ENCODE peak calls at places on chromosomes 1 and 21, in four cellular contexts. H is IMR-90, U is mesendoderm, L is H9. C is an unnamed sample.

GRCh38 chr21:35427320-35428040 is 378.4 kb upstream of the RUNX1 start:
- DNase-seq in H (no peak), U (peak), L (no peak), C (no peak)

GRCh38 chr21:44065428-44065827 is 41.8 kb upstream of the PWP2 start:
- DNase-seq in H (peak), U (no peak), L (no peak), C (no peak)

GRCh38 chr1:197103295-197103694 is 36.2 kb upstream of the F13B start:
- DNase-seq in H (peak), U (no peak), L (no peak), C (no peak)

GRCh38 chr1:208203848-208204609 is 40.2 kb downstream of the PLXNA2 start:
- DNase-seq in H (no peak), U (peak), L (no peak), C (no peak)

GRCh38 chr1:35047188-35047858 is 15.6 kb upstream of the ZMYM6 start:
- DNase-seq in H (peak), U (no peak), L (no peak), C (no peak)

GRCh38 chr1:235327559-235328270 is at the start of gene ARID4B:
- DNase-seq in H (no peak), U (no peak), L (no peak), C (peak)

GRCh38 chr1:14027099-14027498 is 327.1 kb downstream of the PRDM2 start:
- DNase-seq in H (no peak), U (peak), L (no peak), C (no peak)

GRCh38 chr1:115035652-115036051 is 6.0 kb downstream of the TSHB start:
- DNase-seq in H (no peak), U (no peak), L (no peak), C (no peak)

GRCh38 chr1:96416111-96416595 is 305.4 kb upstream of the PTBP2 start:
- DNase-seq in H (peak), U (no peak), L (no peak), C (no peak)

GRCh38 chr1:242318140-242318539 is 206.4 kb downstream of the PLD5 start:
- DNase-seq in H (no peak), U (no peak), L (peak), C (no peak)

GRCh38 chr1:162388083-162388594 is 6.6 kb downstream of the C1orf226 start:
- DNase-seq in H (no peak), U (no peak), L (no peak), C (no peak)

GRCh38 chr1:67850611-67851075 is 17.4 kb upstream of the GNG12 start:
- DNase-seq in H (peak), U (no peak), L (no peak), C (no peak)

GRCh38 chr1:157542676-157543075 is 9.6 kb downstream of the FCRL5 start:
- DNase-seq in H (no peak), U (no peak), L (no peak), C (no peak)

GRCh38 chr1:210098376-210098775 is 134.2 kb upstream of the SERTAD4 start:
- DNase-seq in H (no peak), U (no peak), L (no peak), C (no peak)

GRCh38 chr1:110846861-110847260 is 26.1 kb upstream of the CD53 start:
- DNase-seq in H (no peak), U (no peak), L (no peak), C (no peak)

GRCh38 chr1:152926091-152926490 is 17.7 kb downstream of the IVL start:
- DNase-seq in H (peak), U (peak), L (no peak), C (no peak)

GRCh38 chr1:150609726-150610125 is 19.7 kb downstream of the ENSA start:
- DNase-seq in H (peak), U (no peak), L (no peak), C (no peak)

GRCh38 chr1:203000217-203000944 is 6.8 kb upstream of the TMEM183A start:
- DNase-seq in H (no peak), U (no peak), L (no peak), C (no peak)

GRCh38 chr1:212328248-212328647 is 43.0 kb downstream of the PPP2R5A start:
- DNase-seq in H (peak), U (no peak), L (no peak), C (no peak)

GRCh38 chr1:92480200-92480812 is 6.4 kb downstream of the GFI1 start:
- DNase-seq in H (no peak), U (peak), L (peak), C (no peak)

GRCh38 chr21:26846036-26846931 is 1.1 kb upstream of the ADAMTS1 start:
- DNase-seq in H (peak), U (peak), L (peak), C (no peak)

GRCh38 chr1:201999625-202000238 is 10.7 kb upstream of the ELF3 start:
- DNase-seq in H (peak), U (peak), L (peak), C (no peak)

GRCh38 chr1:94037392-94038229 is 83.3 kb downstream of the ABCA4 start:
- DNase-seq in H (no peak), U (no peak), L (no peak), C (no peak)

GRCh38 chr1:162966608-162967007 is 102.6 kb upstream of the RGS4 start:
- DNase-seq in H (no peak), U (no peak), L (no peak), C (no peak)

GRCh38 chr1:221022331-221022730 is 143.1 kb downstream of the HLX start:
- DNase-seq in H (no peak), U (no peak), L (no peak), C (no peak)

GRCh38 chr1:145983206-145983675 is 13.1 kb downstream of the TXNIP start:
- DNase-seq in H (no peak), U (no peak), L (no peak), C (no peak)

GRCh38 chr1:170700842-170701305 is 36.9 kb downstream of the PRRX1 start:
- DNase-seq in H (peak), U (no peak), L (no peak), C (no peak)

GRCh38 chr1:18529714-18530113 is 49.0 kb downstream of the KLHDC7A start:
- DNase-seq in H (no peak), U (no peak), L (peak), C (peak)

GRCh38 chr1:224498574-224499170 is 64.1 kb upstream of the WDR26 start:
- DNase-seq in H (peak), U (peak), L (peak), C (peak)

GRCh38 chr1:179121159-179121938 is 39.5 kb downstream of the TOR3A start:
- DNase-seq in H (peak), U (peak), L (no peak), C (peak)

GRCh38 chr1:46128336-46128735 is 4.1 kb downstream of the PIK3R3 start:
- DNase-seq in H (peak), U (no peak), L (no peak), C (no peak)

GRCh38 chr1:19563336-19564097 is 78.2 kb upstream of the CAPZB start:
- DNase-seq in H (peak), U (no peak), L (no peak), C (no peak)

DNA sequence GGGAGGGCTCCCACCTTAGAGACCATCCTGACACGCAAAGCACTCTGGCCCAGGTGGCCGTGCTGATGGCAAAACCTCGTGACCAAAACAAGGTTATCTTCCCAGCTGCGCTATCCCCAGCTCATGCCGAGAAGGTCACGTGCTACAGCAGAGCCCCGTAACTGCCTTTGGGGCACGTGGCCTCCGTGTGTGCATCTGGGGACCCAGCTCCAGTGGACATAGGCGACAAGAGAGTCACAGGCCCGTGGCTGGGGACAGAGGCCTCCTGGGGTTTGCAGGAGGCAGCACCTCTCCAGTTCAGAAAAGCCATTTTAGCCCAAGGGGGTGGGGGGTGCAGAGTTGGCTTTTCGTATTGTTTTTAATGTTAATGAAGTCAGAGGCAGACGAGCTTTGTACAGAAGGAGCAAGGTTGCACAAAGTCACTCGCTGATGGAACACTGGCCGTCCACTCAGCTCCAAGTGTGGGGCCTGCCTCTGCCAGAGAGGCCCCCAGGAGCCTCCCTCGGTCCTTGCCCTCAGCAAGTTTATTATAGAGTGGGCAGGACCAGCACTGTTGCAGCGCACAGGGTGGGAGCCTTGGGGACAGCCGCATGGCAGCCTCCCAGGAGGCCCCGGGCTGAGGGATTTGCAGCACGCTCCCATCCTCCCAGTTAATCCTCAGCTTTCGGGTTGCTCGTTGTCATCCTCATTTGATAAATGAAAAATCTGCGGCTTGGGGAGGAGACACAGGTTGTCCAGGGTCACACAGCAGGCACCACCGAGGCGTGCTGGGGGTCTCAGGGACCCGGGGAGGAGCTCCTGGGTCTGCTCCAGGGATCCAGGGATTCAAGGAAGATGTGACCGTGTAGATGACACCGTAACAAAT is 8.0 kb upstream of the PDE9A start:
- DNase-seq in H (no peak), U (no peak), L (no peak), C (no peak)
- H4K8ac ChIP-seq in H (no peak), U (no peak), L (no peak), C (no peak)

GRCh38 chr1:233006108-233006507 is 55.7 kb downstream of the NTPCR start:
- DNase-seq in H (no peak), U (no peak), L (no peak), C (no peak)
- H4K5ac ChIP-seq in H (no peak), U (no peak), L (no peak), C (no peak)

DNA sequence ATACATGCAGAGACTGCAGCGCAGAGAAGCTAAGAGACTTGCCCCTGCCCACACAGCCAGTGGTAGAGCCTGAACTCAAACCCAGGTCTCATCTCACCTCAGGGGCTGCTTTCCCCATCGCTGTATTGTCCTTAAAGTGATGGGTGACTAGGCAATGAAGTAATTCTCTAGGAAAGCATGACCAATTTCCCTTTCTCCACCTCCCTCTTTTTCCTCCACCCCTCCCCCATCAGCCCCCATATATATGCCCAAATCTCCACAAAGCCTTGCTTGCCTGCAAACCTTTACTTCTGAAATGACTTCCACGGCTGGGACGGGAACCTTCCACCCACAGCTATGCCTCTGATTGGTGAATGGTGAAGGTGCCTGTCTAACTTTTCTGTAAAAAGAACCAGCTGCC is at the start of gene IL24:
- DNase-seq in H (no peak), U (no peak), L (no peak), C (no peak)
- H4K8ac ChIP-seq in H (peak), U (no peak), L (no peak), C (no peak)

GRCh38 chr1:159746676-159747075 is 32.3 kb upstream of the CRP start:
- DNase-seq in H (no peak), U (no peak), L (no peak), C (no peak)
- H4K5ac ChIP-seq in H (no peak), U (no peak), L (no peak), C (no peak)

DNA sequence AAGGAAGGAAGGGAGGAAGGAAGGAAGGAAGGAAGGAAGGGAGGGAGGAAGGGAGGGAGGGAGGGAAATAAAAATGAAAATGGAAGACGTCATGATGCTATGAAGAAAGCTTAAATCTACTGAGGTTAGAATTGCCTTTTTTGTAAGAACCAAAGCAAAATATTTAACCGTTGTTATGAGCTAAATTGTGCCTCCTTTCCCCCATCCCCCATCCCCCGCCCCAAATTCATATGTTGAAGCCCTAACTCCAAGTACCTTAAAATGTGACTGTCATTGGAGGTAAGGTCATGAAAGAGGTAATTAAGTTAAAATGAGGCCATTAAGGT is 80.1 kb upstream of the CXADR start:
- DNase-seq in H (no peak), U (no peak), L (no peak), C (no peak)
- H4K8ac ChIP-seq in H (no peak), U (no peak), L (no peak), C (no peak)